ENCODE peak calls at places on chromosomes 3 and 15, in five cellular contexts. M is choroid plexus epithelial cell, V is transverse colon, S is upper lobe of right lung, C is osteocyte. W is an unnamed sample.

GRCh38 chr15:20358066-20358780 is 183.4 kb downstream of the GOLGA6L6 start:
- DNase-seq in S (peak; percentile 77), M (no peak), V (no peak), C (peak; percentile 95), W (peak; percentile 16)

GRCh38 chr3:177337548-177338331 is 140.5 kb upstream of the TBL1XR1 start:
- DNase-seq in C (no peak), V (no peak), S (no peak), M (peak; percentile 91), W (no peak)

GRCh38 chr3:106447902-106448301 is 579.1 kb upstream of the CBLB start:
- DNase-seq in C (no peak), V (no peak), M (no peak), S (no peak), W (no peak)

GRCh38 chr3:2853627-2854026 is 256.5 kb downstream of the IL5RA start:
- DNase-seq in M (no peak), S (no peak), V (no peak), C (no peak), W (no peak)

GRCh38 chr3:99777708-99778107 is 40.0 kb upstream of the CMSS1 start:
- DNase-seq in M (peak; percentile 48), S (no peak), C (no peak), V (no peak), W (no peak)

GRCh38 chr3:127959873-127960272 is 44.8 kb downstream of the KBTBD12 start:
- DNase-seq in S (no peak), V (peak; percentile 11), M (peak; percentile 70), C (no peak), W (no peak)

GRCh38 chr3:53677406-53677805 is 168.8 kb downstream of the CHDH start:
- DNase-seq in S (no peak), C (no peak), V (no peak), M (no peak), W (no peak)

GRCh38 chr15:82810863-82811421 is 1.5 kb downstream of the WHAMM start:
- DNase-seq in M (peak; percentile 27), C (no peak), S (no peak), V (no peak), W (no peak)

GRCh38 chr3:188007897-188008296 is 146.1 kb upstream of the LPP start:
- DNase-seq in M (no peak), V (no peak), S (peak; percentile 74), C (no peak), W (no peak)

GRCh38 chr3:80592792-80593191 is 825.0 kb upstream of the ROBO1 start:
- DNase-seq in M (no peak), C (no peak), S (no peak), V (no peak), W (no peak)

GRCh38 chr3:153284282-153284938 is 122.4 kb downstream of the RAP2B start:
- DNase-seq in S (peak; percentile 68), V (peak; percentile 22), M (peak; percentile 96), C (no peak), W (no peak)

DNA sequence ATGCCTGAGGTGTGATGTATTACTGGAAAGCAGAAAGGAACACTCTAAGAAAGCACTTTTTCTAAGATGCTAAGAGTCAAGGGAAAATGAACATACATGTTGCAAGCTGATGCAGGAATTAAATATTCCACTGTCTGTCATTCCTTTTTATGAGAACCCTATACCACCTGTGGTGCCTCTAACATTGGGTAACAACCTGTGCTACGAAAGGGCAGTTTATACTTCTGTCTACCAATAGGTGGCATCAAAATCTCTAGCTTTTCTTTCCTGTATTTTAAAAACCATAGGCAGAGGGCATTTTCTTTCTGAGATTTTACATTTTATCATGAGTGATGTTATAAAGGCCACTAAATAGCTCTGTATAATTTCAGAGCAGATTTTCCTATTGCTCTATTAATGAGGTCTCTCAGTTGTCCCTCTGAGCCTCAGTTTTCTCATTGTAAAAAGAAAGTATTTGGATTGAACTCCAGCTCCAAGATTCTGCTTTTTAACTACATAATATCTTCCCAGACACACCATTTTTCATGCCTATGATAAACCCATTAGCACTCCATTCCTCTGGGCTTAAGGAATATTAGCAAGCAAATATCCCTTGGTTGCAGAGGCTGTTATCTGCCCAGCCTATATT is 3.5 kb upstream of the CPNE4 start:
- DNase-seq in M (peak; percentile 71), C (no peak), S (no peak), V (no peak), W (no peak)
- TF ChIP-seq CTCF in M (peak; percentile 76), C (peak; percentile 73), S (peak; percentile 53), V (peak; percentile 43), W (no peak)

DNA sequence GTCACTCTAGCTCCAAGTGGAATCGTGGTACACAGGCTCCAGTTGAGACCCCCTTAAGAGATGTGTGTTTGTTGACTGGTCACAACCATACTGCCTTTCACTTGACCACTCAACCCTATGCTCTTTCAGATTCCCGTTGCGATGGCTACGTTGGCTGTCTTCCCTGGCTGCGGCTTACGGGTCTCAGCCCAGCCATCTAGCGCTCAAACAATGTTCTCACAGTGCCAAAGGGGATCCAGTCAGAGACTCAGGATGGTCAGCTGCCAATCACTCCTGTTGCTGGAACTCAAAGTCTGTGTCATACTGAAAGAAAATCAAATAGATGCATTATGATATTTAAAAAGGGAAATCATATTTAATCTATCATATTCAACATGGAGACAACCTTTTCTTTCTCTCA is 237.6 kb downstream of the ITPR1 start:
- DNase-seq in C (no peak), S (peak; percentile 47), V (no peak), M (no peak), W (no peak)
- TF ChIP-seq CTCF in C (no peak), S (no peak), V (no peak), M (no peak), W (no peak)

DNA sequence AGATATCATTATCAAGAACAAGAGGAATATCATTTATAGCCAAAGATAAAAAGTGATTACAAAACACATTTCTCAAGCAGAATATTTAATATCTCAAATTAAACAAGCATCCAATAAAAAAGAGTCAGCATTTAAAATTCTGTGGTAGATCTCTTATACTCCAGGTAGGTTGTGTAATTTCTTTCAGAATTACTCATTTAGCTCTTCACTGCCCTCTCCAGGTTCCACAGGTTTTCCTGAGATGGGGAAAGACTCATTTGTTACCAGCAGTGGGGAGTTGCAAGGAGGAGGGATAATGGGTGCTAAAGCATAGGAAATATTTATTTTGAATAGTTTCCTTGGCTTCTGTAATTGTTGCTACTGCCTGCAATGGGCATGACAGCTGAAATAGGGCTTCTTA is 83.1 kb upstream of the RASGRP1 start:
- DNase-seq in C (no peak), S (no peak), M (peak; percentile 52), V (no peak), W (no peak)
- TF ChIP-seq CTCF in C (peak; percentile 41), S (peak; percentile 36), M (peak; percentile 62), V (peak; percentile 17), W (no peak)

GRCh38 chr15:22813844-22814243 is 24.6 kb upstream of the NIPA2 start:
- DNase-seq in V (no peak), S (no peak), C (no peak), M (no peak), W (no peak)

GRCh38 chr15:22810033-22810734 is 23.7 kb downstream of the NIPA1 start:
- DNase-seq in C (no peak), M (no peak), S (no peak), V (no peak), W (no peak)

GRCh38 chr15:22810735-22811338 is 24.4 kb downstream of the NIPA1 start:
- DNase-seq in M (no peak), V (no peak), C (no peak), S (no peak), W (no peak)

GRCh38 chr15:22808761-22809280 is 22.4 kb downstream of the NIPA1 start:
- DNase-seq in M (no peak), C (no peak), V (no peak), S (no peak), W (no peak)

DNA sequence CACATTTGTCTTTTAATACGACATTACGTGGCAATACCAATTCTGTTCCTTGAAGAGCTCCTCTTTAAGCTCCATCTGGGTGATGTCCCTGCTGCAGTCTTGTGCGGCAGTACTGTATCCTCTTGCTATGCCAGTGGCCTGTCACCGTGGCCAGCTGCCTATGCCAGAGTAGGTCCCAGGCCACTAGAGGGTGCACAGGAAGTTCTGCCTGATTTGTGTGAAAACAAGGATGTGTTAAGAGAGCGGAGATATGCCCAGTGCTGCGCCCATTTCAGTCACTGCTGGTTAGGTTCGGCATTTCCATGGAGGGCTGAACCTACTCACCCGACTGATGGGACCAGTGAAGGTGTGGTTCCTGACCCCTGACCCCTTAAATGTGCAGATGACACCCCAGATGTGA is 25.2 kb downstream of the NIPA1 start:
- DNase-seq in C (no peak), M (peak; percentile 42), S (no peak), V (peak; percentile 65), W (no peak)
- TF ChIP-seq CTCF in C (peak; percentile 50), M (peak; percentile 65), S (peak; percentile 29), V (peak; percentile 33), W (no peak)

DNA sequence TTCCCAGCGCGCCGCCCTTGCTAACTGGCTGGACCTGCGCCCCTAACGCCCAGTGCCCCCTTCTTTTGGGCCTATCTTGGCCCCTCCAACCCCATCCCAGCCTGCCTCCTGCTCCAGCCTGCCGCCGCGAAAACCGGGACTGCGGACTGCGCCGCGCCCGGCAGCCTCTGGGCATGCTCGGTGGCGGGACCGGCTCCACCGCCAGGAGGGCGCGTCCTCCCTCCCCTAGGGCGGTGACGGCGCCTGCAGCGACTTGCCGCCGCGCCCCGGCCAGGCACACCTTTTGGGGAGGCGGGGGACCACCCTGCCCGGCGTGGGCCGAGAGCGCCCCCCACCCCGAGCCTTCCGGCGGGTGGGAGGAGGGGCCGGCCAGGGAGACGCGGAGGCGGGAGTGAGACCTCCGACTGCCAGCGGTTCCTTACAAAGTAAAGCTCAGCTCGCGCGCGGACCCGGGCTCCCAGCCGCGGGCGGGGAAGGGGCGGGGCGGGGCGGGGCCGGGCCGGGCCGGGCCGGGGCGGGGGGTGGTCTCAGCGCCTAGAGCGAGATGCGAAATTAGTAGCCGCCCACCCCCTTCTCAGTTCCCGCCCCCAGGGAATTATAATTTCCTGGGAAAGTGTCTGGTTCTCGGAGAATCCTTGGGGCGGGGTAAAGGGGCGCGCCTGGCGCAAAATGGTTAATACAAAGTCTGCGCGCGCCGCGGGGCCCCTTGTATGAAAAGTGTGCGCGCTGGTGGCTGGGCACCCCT is 225.0 kb upstream of the IL12A start:
- DNase-seq in C (peak; percentile 90), V (peak; percentile 81), M (peak; percentile 82), S (peak; percentile 91), W (peak; percentile 45)
- TF ChIP-seq CTCF in C (peak; percentile 38), V (peak; percentile 44), M (peak; percentile 25), S (peak; percentile 31), W (no peak)

GRCh38 chr3:31629054-31629453 is 96.3 kb downstream of the STT3B start:
- DNase-seq in M (no peak), C (no peak), S (no peak), V (no peak), W (no peak)
- TF ChIP-seq CTCF in M (no peak), C (no peak), S (no peak), V (no peak), W (no peak)

W was measured in activated B cell treated with CpG ODN at 0.5 μM for 24 hours.